ENCODE peak calls at places on chromosomes 13 and 19, in seven cellular contexts. One of them, this sample, is unnamed.

GRCh38 chr19:38670921-38671398 is 23.5 kb downstream of the ACTN4 start:
- DNase-seq in PC-3: no peak
- DNase-seq in GM23248: peak; percentile 62
- DNase-seq in SK-N-SH: no peak
- DNase-seq in hepatocyte: peak; percentile 70
- DNase-seq in GM23338: no peak
- DNase-seq in OCI-LY7: no peak
- DNase-seq in this sample: no peak

GRCh38 chr13:93552596-93552995 is 326.0 kb downstream of the GPC6 start:
- DNase-seq in PC-3: no peak
- DNase-seq in GM23248: no peak
- DNase-seq in SK-N-SH: no peak
- DNase-seq in hepatocyte: no peak
- DNase-seq in GM23338: peak; percentile 52
- DNase-seq in OCI-LY7: no peak
- DNase-seq in this sample: no peak

GRCh38 chr19:51689751-51690358 is 3.3 kb upstream of the SPACA6 start:
- DNase-seq in PC-3: no peak
- DNase-seq in GM23248: peak; percentile 51
- DNase-seq in SK-N-SH: peak; percentile 77
- DNase-seq in hepatocyte: peak; percentile 69
- DNase-seq in GM23338: peak; percentile 82
- DNase-seq in OCI-LY7: no peak
- DNase-seq in this sample: peak; percentile 77

GRCh38 chr13:38072696-38073095 is 203.1 kb upstream of the TRPC4 start:
- DNase-seq in PC-3: no peak
- DNase-seq in GM23248: no peak
- DNase-seq in SK-N-SH: no peak
- DNase-seq in hepatocyte: no peak
- DNase-seq in GM23338: no peak
- DNase-seq in OCI-LY7: no peak
- DNase-seq in this sample: no peak

GRCh38 chr13:97548736-97549135 is 114.8 kb downstream of the RAP2A start:
- DNase-seq in PC-3: no peak
- DNase-seq in GM23248: no peak
- DNase-seq in SK-N-SH: no peak
- DNase-seq in hepatocyte: no peak
- DNase-seq in GM23338: no peak
- DNase-seq in OCI-LY7: no peak
- DNase-seq in this sample: no peak

GRCh38 chr19:5985098-5985783 is 7.3 kb upstream of the RANBP3 start:
- DNase-seq in PC-3: peak; percentile 54
- DNase-seq in GM23248: peak; percentile 67
- DNase-seq in SK-N-SH: no peak
- DNase-seq in hepatocyte: peak; percentile 51
- DNase-seq in GM23338: no peak
- DNase-seq in OCI-LY7: no peak
- DNase-seq in this sample: no peak

GRCh38 chr13:83503424-83503823 is 378.9 kb downstream of the SLITRK1 start:
- DNase-seq in PC-3: peak; percentile 72
- DNase-seq in GM23248: peak; percentile 73
- DNase-seq in SK-N-SH: no peak
- DNase-seq in hepatocyte: no peak
- DNase-seq in GM23338: no peak
- DNase-seq in OCI-LY7: no peak
- DNase-seq in this sample: no peak

GRCh38 chr13:40402931-40403412 is 263.5 kb downstream of the FOXO1 start:
- DNase-seq in PC-3: peak; percentile 59
- DNase-seq in GM23248: peak; percentile 72
- DNase-seq in SK-N-SH: no peak
- DNase-seq in hepatocyte: no peak
- DNase-seq in GM23338: peak; percentile 18
- DNase-seq in OCI-LY7: no peak
- DNase-seq in this sample: no peak

GRCh38 chr13:76481738-76482137 is 404.5 kb downstream of the KCTD12 start:
- DNase-seq in PC-3: peak; percentile 3
- DNase-seq in GM23248: no peak
- DNase-seq in SK-N-SH: no peak
- DNase-seq in hepatocyte: no peak
- DNase-seq in GM23338: no peak
- DNase-seq in OCI-LY7: no peak
- DNase-seq in this sample: no peak

GRCh38 chr13:46295531-46296464 is 84.1 kb downstream of the LRRC63 start:
- DNase-seq in PC-3: peak; percentile 39
- DNase-seq in GM23248: peak; percentile 97
- DNase-seq in SK-N-SH: no peak
- DNase-seq in hepatocyte: no peak
- DNase-seq in GM23338: no peak
- DNase-seq in OCI-LY7: peak; percentile 69
- DNase-seq in this sample: no peak

GRCh38 chr13:43232866-43233265 is 209.5 kb downstream of the DNAJC15 start:
- DNase-seq in PC-3: peak; percentile 81
- DNase-seq in GM23248: peak; percentile 62
- DNase-seq in SK-N-SH: no peak
- DNase-seq in hepatocyte: no peak
- DNase-seq in GM23338: no peak
- DNase-seq in OCI-LY7: no peak
- DNase-seq in this sample: no peak

GRCh38 chr19:2575734-2576481 is 100.0 kb downstream of the GADD45B start:
- DNase-seq in PC-3: no peak
- DNase-seq in GM23248: peak; percentile 97
- DNase-seq in SK-N-SH: peak; percentile 53
- DNase-seq in hepatocyte: peak; percentile 68
- DNase-seq in GM23338: no peak
- DNase-seq in OCI-LY7: no peak
- DNase-seq in this sample: no peak

GRCh38 chr19:47725759-47726401 is 12.7 kb downstream of the EHD2 start:
- DNase-seq in PC-3: no peak
- DNase-seq in GM23248: no peak
- DNase-seq in SK-N-SH: no peak
- DNase-seq in hepatocyte: no peak
- DNase-seq in GM23338: peak; percentile 54
- DNase-seq in OCI-LY7: no peak
- DNase-seq in this sample: no peak

GRCh38 chr13:95267662-95268369 is 33.4 kb downstream of the ABCC4 start:
- DNase-seq in PC-3: peak; percentile 56
- DNase-seq in GM23248: peak; percentile 68
- DNase-seq in SK-N-SH: no peak
- DNase-seq in hepatocyte: peak; percentile 76
- DNase-seq in GM23338: no peak
- DNase-seq in OCI-LY7: no peak
- DNase-seq in this sample: no peak

GRCh38 chr19:9009935-9010651 is at the start of gene MUC16:
- DNase-seq in PC-3: peak; percentile 60
- DNase-seq in GM23248: no peak
- DNase-seq in SK-N-SH: no peak
- DNase-seq in hepatocyte: no peak
- DNase-seq in GM23338: peak; percentile 31
- DNase-seq in OCI-LY7: no peak
- DNase-seq in this sample: no peak

GRCh38 chr19:6551607-6552450 is 21.0 kb downstream of the TNFSF9 start:
- DNase-seq in PC-3: no peak
- DNase-seq in GM23248: peak; percentile 35
- DNase-seq in SK-N-SH: peak; percentile 70
- DNase-seq in hepatocyte: peak; percentile 56
- DNase-seq in GM23338: peak; percentile 92
- DNase-seq in OCI-LY7: no peak
- DNase-seq in this sample: peak; percentile 83

GRCh38 chr19:1401138-1401888 is at the start of gene GAMT:
- DNase-seq in PC-3: peak; percentile 43
- DNase-seq in GM23248: peak; percentile 72
- DNase-seq in SK-N-SH: peak; percentile 98
- DNase-seq in hepatocyte: peak; percentile 81
- DNase-seq in GM23338: peak; percentile 65
- DNase-seq in OCI-LY7: peak; percentile 62
- DNase-seq in this sample: peak; percentile 76

GRCh38 chr13:60759499-60759898 is 362.5 kb downstream of the TDRD3 start:
- DNase-seq in PC-3: peak; percentile 59
- DNase-seq in GM23248: no peak
- DNase-seq in SK-N-SH: peak; percentile 31
- DNase-seq in hepatocyte: no peak
- DNase-seq in GM23338: peak; percentile 35
- DNase-seq in OCI-LY7: no peak
- DNase-seq in this sample: peak; percentile 72

GRCh38 chr13:40503026-40503425 is 163.4 kb downstream of the FOXO1 start:
- DNase-seq in PC-3: no peak
- DNase-seq in GM23248: no peak
- DNase-seq in SK-N-SH: no peak
- DNase-seq in hepatocyte: no peak
- DNase-seq in GM23338: no peak
- DNase-seq in OCI-LY7: no peak
- DNase-seq in this sample: no peak

DNA sequence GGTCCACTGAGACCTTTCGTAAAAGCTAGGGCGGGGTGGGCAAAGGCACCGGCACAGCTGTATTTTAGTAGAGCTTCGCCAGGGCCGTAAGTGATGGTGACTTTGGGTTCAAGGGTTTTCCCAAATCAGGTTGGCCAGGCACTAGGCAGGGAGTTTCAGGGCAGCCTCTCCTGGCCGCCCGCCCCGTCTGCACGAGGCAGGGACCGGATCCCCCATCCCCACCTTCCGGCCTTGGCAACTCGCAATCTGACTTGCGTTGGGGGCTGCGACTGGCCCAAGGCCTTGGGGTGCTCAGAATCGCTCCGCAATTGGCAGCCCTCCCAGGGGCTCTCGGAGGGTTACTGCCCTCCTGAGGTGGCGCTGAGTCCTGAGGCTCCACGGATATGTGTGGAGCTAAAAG is 4.1 kb upstream of the ZIC5 start:
- DNase-seq in PC-3: no peak
- DNase-seq in GM23248: no peak
- DNase-seq in SK-N-SH: peak; percentile 42
- DNase-seq in hepatocyte: no peak
- DNase-seq in GM23338: peak; percentile 61
- DNase-seq in OCI-LY7: no peak
- DNase-seq in this sample: peak; percentile 20
- TF ChIP-seq EZH2phosphoT487 in PC-3: no peak
- TF ChIP-seq EZH2phosphoT487 in GM23248: no peak
- TF ChIP-seq EZH2phosphoT487 in SK-N-SH: no peak
- TF ChIP-seq EZH2phosphoT487 in hepatocyte: no peak
- TF ChIP-seq EZH2phosphoT487 in GM23338: no peak
- TF ChIP-seq EZH2phosphoT487 in OCI-LY7: no peak
- TF ChIP-seq EZH2phosphoT487 in this sample: no peak

GRCh38 chr19:15464394-15465385 is at the start of gene RASAL3:
- DNase-seq in PC-3: no peak
- DNase-seq in GM23248: no peak
- DNase-seq in SK-N-SH: no peak
- DNase-seq in hepatocyte: no peak
- DNase-seq in GM23338: peak; percentile 49
- DNase-seq in OCI-LY7: peak; percentile 68
- DNase-seq in this sample: no peak
- H3K4me3 ChIP-seq in PC-3: no peak within 1 kb of the TSS
- H3K4me3 ChIP-seq in GM23248: no peak within 1 kb of the TSS
- H3K4me3 ChIP-seq in SK-N-SH: no peak within 1 kb of the TSS
- H3K4me3 ChIP-seq in hepatocyte: no peak within 1 kb of the TSS
- H3K4me3 ChIP-seq in GM23338: peak within 1 kb of the TSS; percentile 50
- H3K4me3 ChIP-seq in OCI-LY7: peak within 1 kb of the TSS; percentile 85
- H3K4me3 ChIP-seq in this sample: no peak within 1 kb of the TSS

DNA sequence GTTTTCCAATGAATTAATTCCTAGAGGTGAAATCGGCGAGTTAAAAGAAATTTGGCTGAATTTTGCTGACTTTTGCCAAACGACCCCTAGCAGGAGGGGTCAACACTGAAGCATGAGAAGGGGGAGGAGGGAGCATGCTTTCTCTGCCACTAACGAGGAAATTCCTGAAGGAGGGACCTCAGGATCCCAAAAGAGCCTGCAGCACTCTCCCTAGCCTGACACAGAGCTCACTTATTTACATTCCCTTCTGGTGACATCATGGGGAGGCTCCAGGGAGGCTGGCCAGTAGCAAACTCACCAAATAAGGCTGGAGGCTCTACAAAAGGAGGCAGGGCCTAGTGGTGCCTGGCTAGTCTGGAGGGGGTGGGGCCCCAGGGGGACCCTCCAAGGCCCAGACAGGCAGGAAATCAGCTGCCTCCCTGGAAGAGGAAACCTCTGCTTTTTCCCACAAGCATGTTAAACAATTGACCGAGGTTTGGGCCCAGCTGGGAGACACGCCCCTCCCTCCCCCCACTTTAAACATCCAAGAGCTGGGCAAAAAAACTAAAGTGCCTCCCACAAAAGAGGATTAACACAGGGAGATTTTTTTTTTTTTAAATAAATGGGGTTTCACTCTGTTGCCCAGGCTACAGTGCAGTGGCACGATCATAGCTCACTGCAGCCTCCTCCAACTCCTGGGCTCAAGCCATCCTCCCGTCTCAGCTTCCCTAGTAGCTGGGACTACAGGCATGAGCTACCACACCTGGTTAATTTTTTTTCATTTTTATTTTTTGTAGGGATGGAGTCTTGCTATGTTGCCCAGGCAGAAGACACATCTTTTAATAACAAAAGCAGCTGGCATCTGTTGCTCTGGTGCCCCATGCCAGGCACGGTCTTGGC is 2.1 kb downstream of the DAPK3 start:
- DNase-seq in PC-3: peak; percentile 96
- DNase-seq in GM23248: peak; percentile 98
- DNase-seq in SK-N-SH: peak; percentile 57
- DNase-seq in hepatocyte: peak; percentile 96
- DNase-seq in GM23338: peak; percentile 97
- DNase-seq in OCI-LY7: no peak
- DNase-seq in this sample: peak; percentile 96
- TF ChIP-seq EZH2phosphoT487 in PC-3: no peak
- TF ChIP-seq EZH2phosphoT487 in GM23248: no peak
- TF ChIP-seq EZH2phosphoT487 in SK-N-SH: no peak
- TF ChIP-seq EZH2phosphoT487 in hepatocyte: no peak
- TF ChIP-seq EZH2phosphoT487 in GM23338: no peak
- TF ChIP-seq EZH2phosphoT487 in OCI-LY7: no peak
- TF ChIP-seq EZH2phosphoT487 in this sample: no peak

GRCh38 chr13:21486322-21486721 is 27.2 kb upstream of the ZDHHC20 start:
- DNase-seq in PC-3: no peak
- DNase-seq in GM23248: peak; percentile 8
- DNase-seq in SK-N-SH: no peak
- DNase-seq in hepatocyte: no peak
- DNase-seq in GM23338: no peak
- DNase-seq in OCI-LY7: no peak
- DNase-seq in this sample: no peak
- H3K4me3 ChIP-seq in PC-3: no peak overlapping the region
- H3K4me3 ChIP-seq in GM23248: no peak overlapping the region
- H3K4me3 ChIP-seq in SK-N-SH: no peak overlapping the region
- H3K4me3 ChIP-seq in hepatocyte: no peak overlapping the region
- H3K4me3 ChIP-seq in GM23338: no peak overlapping the region
- H3K4me3 ChIP-seq in OCI-LY7: no peak overlapping the region
- H3K4me3 ChIP-seq in this sample: no peak overlapping the region

GRCh38 chr19:31167695-31168094 is 181.5 kb downstream of the TSHZ3 start:
- DNase-seq in PC-3: no peak
- DNase-seq in GM23248: no peak
- DNase-seq in SK-N-SH: no peak
- DNase-seq in hepatocyte: no peak
- DNase-seq in GM23338: no peak
- DNase-seq in OCI-LY7: no peak
- DNase-seq in this sample: no peak

GRCh38 chr19:31160346-31160926 is 188.8 kb downstream of the TSHZ3 start:
- DNase-seq in PC-3: no peak
- DNase-seq in GM23248: peak; percentile 40
- DNase-seq in SK-N-SH: no peak
- DNase-seq in hepatocyte: no peak
- DNase-seq in GM23338: no peak
- DNase-seq in OCI-LY7: no peak
- DNase-seq in this sample: no peak

GRCh38 chr19:31170046-31170445 is 179.2 kb downstream of the TSHZ3 start:
- DNase-seq in PC-3: no peak
- DNase-seq in GM23248: no peak
- DNase-seq in SK-N-SH: no peak
- DNase-seq in hepatocyte: no peak
- DNase-seq in GM23338: no peak
- DNase-seq in OCI-LY7: no peak
- DNase-seq in this sample: no peak

GRCh38 chr19:31166206-31166605 is 183.0 kb downstream of the TSHZ3 start:
- DNase-seq in PC-3: no peak
- DNase-seq in GM23248: no peak
- DNase-seq in SK-N-SH: no peak
- DNase-seq in hepatocyte: no peak
- DNase-seq in GM23338: no peak
- DNase-seq in OCI-LY7: no peak
- DNase-seq in this sample: no peak

GRCh38 chr19:31164666-31165265 is 184.5 kb downstream of the TSHZ3 start:
- DNase-seq in PC-3: no peak
- DNase-seq in GM23248: no peak
- DNase-seq in SK-N-SH: no peak
- DNase-seq in hepatocyte: no peak
- DNase-seq in GM23338: no peak
- DNase-seq in OCI-LY7: no peak
- DNase-seq in this sample: no peak
- TF ChIP-seq EZH2phosphoT487 in PC-3: no peak
- TF ChIP-seq EZH2phosphoT487 in GM23248: no peak
- TF ChIP-seq EZH2phosphoT487 in SK-N-SH: no peak
- TF ChIP-seq EZH2phosphoT487 in hepatocyte: no peak
- TF ChIP-seq EZH2phosphoT487 in GM23338: no peak
- TF ChIP-seq EZH2phosphoT487 in OCI-LY7: no peak
- TF ChIP-seq EZH2phosphoT487 in this sample: no peak